ENCODE peak calls at places on chromosomes 13 and 19, in four cellular contexts. F, L, E and B are unnamed samples.

GRCh38 chr19:12647490-12648071 is 19.0 kb downstream of the MAN2B1 start:
- DNase-seq in F (no peak), L (peak), E (no peak), B (no peak)

GRCh38 chr19:28456264-28456663 is 756.7 kb downstream of the UQCRFS1 start:
- DNase-seq in F (no peak), L (no peak), E (no peak), B (no peak)

GRCh38 chr13:97259787-97260641 is 37.9 kb downstream of the MBNL2 start:
- DNase-seq in F (no peak), L (no peak), E (no peak), B (no peak)

GRCh38 chr19:45451181-45451849 is 16.5 kb upstream of the FOSB start:
- DNase-seq in F (no peak), L (peak), E (peak), B (no peak)

GRCh38 chr19:48686103-48686502 is 9.7 kb upstream of the FUT2 start:
- DNase-seq in F (no peak), L (no peak), E (no peak), B (no peak)

GRCh38 chr19:32642771-32643170 is 32.2 kb downstream of the ANKRD27 start:
- DNase-seq in F (no peak), L (no peak), E (peak), B (peak)

GRCh38 chr13:47845981-47846380 is 155.1 kb downstream of the SUCLA2 start:
- DNase-seq in F (no peak), L (no peak), E (no peak), B (no peak)

GRCh38 chr13:21150013-21150412 is 26.3 kb downstream of the SKA3 start:
- DNase-seq in F (no peak), L (no peak), E (no peak), B (no peak)

GRCh38 chr19:48480151-48480475 is 10.9 kb downstream of the CYTH2 start:
- DNase-seq in F (no peak), L (peak), E (no peak), B (peak)

GRCh38 chr19:8334458-8335342 is 8.4 kb downstream of the KANK3 start:
- DNase-seq in F (no peak), L (no peak), E (peak), B (peak)

GRCh38 chr19:46481947-46482346 is 10.6 kb upstream of the PNMA8A start:
- DNase-seq in F (no peak), L (no peak), E (no peak), B (no peak)